ENCODE peak calls at places on chromosomes 1 and 21, in five cellular contexts. L is activated CD4-positive, CD25-positive, alpha-beta regulatory T cell treated with anti-CD3 and anti-CD28 coated beads, Interleukin-2, amount 50 U/mL, for 72 hours; Z is mucosa of gallbladder; O is right lobe of liver; T is GDM1. H is an unnamed sample.

GRCh38 chr1:52423771-52424170 is 19.4 kb downstream of the PRPF38A start:
- DNase-seq in O (no peak), T (no peak), Z (peak; percentile 12), L (peak; percentile 48), H (peak; percentile 39)

GRCh38 chr1:156119503-156120209 is 5.1 kb downstream of the LMNA start:
- DNase-seq in O (no peak), L (no peak), Z (no peak), T (peak; percentile 40), H (peak; percentile 85)

GRCh38 chr1:84776639-84777038 is 86.4 kb upstream of the SSX2IP start:
- DNase-seq in O (no peak), T (no peak), Z (no peak), L (no peak), H (no peak)

GRCh38 chr1:4743978-4744750 is 89.8 kb downstream of the AJAP1 start:
- DNase-seq in L (no peak), T (no peak), O (no peak), Z (no peak), H (no peak)

GRCh38 chr21:19228241-19228640 is 824.7 kb upstream of the TMPRSS15 start:
- DNase-seq in Z (no peak), L (no peak), O (no peak), T (no peak), H (no peak)

GRCh38 chr21:42513985-42514882 is 582 bp downstream of the SLC37A1 start:
- DNase-seq in O (peak; percentile 78), Z (no peak), T (no peak), L (peak; percentile 67), H (peak; percentile 25)

GRCh38 chr1:31239653-31240241 is at the start of gene NKAIN1:
- DNase-seq in Z (no peak), L (no peak), O (no peak), T (no peak), H (no peak)

GRCh38 chr1:113211467-113211866 is 138.5 kb downstream of the LRIG2 start:
- DNase-seq in O (no peak), T (no peak), Z (no peak), L (no peak), H (no peak)

GRCh38 chr1:18422076-18422777 is 58.5 kb upstream of the KLHDC7A start:
- DNase-seq in O (no peak), L (no peak), T (no peak), Z (no peak), H (no peak)

GRCh38 chr1:243490748-243491686 is 235.2 kb downstream of the SDCCAG8 start:
- DNase-seq in T (no peak), O (no peak), L (no peak), Z (peak; percentile 43), H (no peak)

GRCh38 chr1:30879126-30879786 is 29.3 kb downstream of the SDC3 start:
- DNase-seq in T (no peak), O (no peak), L (no peak), Z (no peak), H (no peak)

GRCh38 chr1:31663622-31664452 is 19.2 kb upstream of the PEF1 start:
- DNase-seq in T (no peak), O (no peak), Z (peak; percentile 45), L (peak; percentile 72), H (peak; percentile 27)

GRCh38 chr1:223815020-223815853 is 30.5 kb downstream of the TP53BP2 start:
- DNase-seq in T (no peak), O (no peak), Z (no peak), L (no peak), H (no peak)

GRCh38 chr1:153364181-153364580 is 6.5 kb downstream of the S100A9 start:
- DNase-seq in O (no peak), T (no peak), L (no peak), Z (no peak), H (no peak)

GRCh38 chr1:82923957-82924356 is 1075.0 kb downstream of the TTLL7 start:
- DNase-seq in Z (no peak), L (no peak), T (no peak), O (no peak), H (no peak)

GRCh38 chr1:172719694-172720138 is 60.8 kb downstream of the FASLG start:
- DNase-seq in L (no peak), Z (no peak), O (no peak), T (peak; percentile 35), H (no peak)

GRCh38 chr1:88877911-88878310 is 13.5 kb downstream of the GTF2B start:
- DNase-seq in Z (no peak), L (no peak), O (no peak), T (no peak), H (no peak)

GRCh38 chr1:51344602-51345299 is 14.4 kb upstream of the TTC39A start:
- DNase-seq in T (no peak), L (no peak), Z (no peak), O (no peak), H (no peak)

GRCh38 chr1:106676021-106676420 is 380.5 kb upstream of the PRMT6 start:
- DNase-seq in L (no peak), O (no peak), Z (no peak), T (no peak), H (no peak)

GRCh38 chr1:226986496-226987178 is 46.5 kb downstream of the COQ8A start:
- DNase-seq in T (no peak), L (no peak), O (no peak), Z (no peak), H (no peak)

GRCh38 chr1:225572422-225572821 is 80.5 kb downstream of the ENAH start:
- DNase-seq in L (no peak), T (no peak), O (no peak), Z (no peak), H (no peak)

GRCh38 chr1:174680101-174680500 is 232.3 kb downstream of the GPR52 start:
- DNase-seq in L (no peak), T (no peak), O (no peak), Z (no peak), H (no peak)

GRCh38 chr1:14017531-14017961 is 317.6 kb downstream of the PRDM2 start:
- DNase-seq in L (no peak), Z (peak; percentile 89), O (no peak), T (no peak), H (no peak)

GRCh38 chr21:42724226-42724920 is 71.0 kb downstream of the PDE9A start:
- DNase-seq in Z (peak; percentile 44), O (no peak), T (no peak), L (no peak), H (no peak)

GRCh38 chr1:28144203-28145135 is 32.0 kb downstream of the PTAFR start:
- DNase-seq in Z (no peak), L (no peak), O (no peak), T (no peak), H (peak; percentile 26)

GRCh38 chr1:208851376-208851775 is 607.2 kb upstream of the PLXNA2 start:
- DNase-seq in T (no peak), L (no peak), Z (no peak), O (no peak), H (no peak)

GRCh38 chr1:84782881-84783280 is 92.6 kb upstream of the SSX2IP start:
- DNase-seq in L (no peak), Z (no peak), O (no peak), T (no peak), H (no peak)

GRCh38 chr1:2358651-2359640 is 32.4 kb downstream of the MORN1 start:
- DNase-seq in Z (no peak), L (peak; percentile 16), T (no peak), O (peak; percentile 31), H (no peak)

GRCh38 chr1:16420719-16421118 is 16.5 kb downstream of the SPATA21 start:
- DNase-seq in O (no peak), T (no peak), Z (no peak), L (peak; percentile 36), H (no peak)

GRCh38 chr21:38660333-38661295 is 145.1 kb upstream of the ETS2 start:
- DNase-seq in Z (no peak), O (no peak), T (no peak), L (no peak), H (peak; percentile 26)

GRCh38 chr1:52825868-52826267 is 16.7 kb upstream of the ZYG11A start:
- DNase-seq in L (no peak), T (no peak), Z (no peak), O (no peak), H (no peak)

GRCh38 chr1:172946814-172947507 is 103.8 kb downstream of the TNFSF18 start:
- DNase-seq in Z (no peak), L (no peak), O (no peak), T (peak; percentile 3), H (no peak)

GRCh38 chr21:41948404-41948895 is 5.4 kb downstream of the C2CD2 start:
- DNase-seq in T (no peak), Z (no peak), O (no peak), L (no peak), H (no peak)

GRCh38 chr1:12436345-12436658 is 181.7 kb downstream of the DHRS3 start:
- DNase-seq in L (no peak), O (no peak), T (no peak), Z (no peak), H (no peak)